ENCODE peak calls at places on chromosomes 13 and 19, in nine cellular contexts. X is Peyer's patch; B is lower lobe of right lung; J is NT2/D1; M is heart left ventricle; E is CD4-positive, CD25-positive, alpha-beta regulatory T cell; N is SJCRH30; Q is left ventricle myocardium inferior; G is right lobe of liver. P is an unnamed sample.

GRCh38 chr19:36719687-36720556 is 32.5 kb downstream of the ZNF567 start:
- DNase-seq in X (no peak), B (no peak), J (no peak), M (no peak), E (no peak), N (no peak), Q (no peak), G (no peak), P (no peak)

GRCh38 chr13:45921337-45921736 is 69.8 kb upstream of the SIAH3 start:
- DNase-seq in X (no peak), B (no peak), J (no peak), M (no peak), E (no peak), N (no peak), Q (no peak), G (no peak), P (no peak)

GRCh38 chr19:38015216-38015615 is 108.2 kb downstream of the SIPA1L3 start:
- DNase-seq in X (no peak), B (no peak), J (no peak), M (no peak), E (no peak), N (no peak), Q (no peak), G (no peak), P (no peak)

GRCh38 chr13:112689498-112690241 is at the start of gene ATP11A:
- DNase-seq in X (peak), B (peak), J (peak), M (peak), E (peak), N (peak), Q (peak), G (peak), P (peak)

GRCh38 chr13:66210677-66211076 is 1019.5 kb downstream of the PCDH9 start:
- DNase-seq in X (no peak), B (no peak), J (no peak), M (no peak), E (no peak), N (no peak), Q (no peak), G (no peak), P (peak)

GRCh38 chr19:12733369-12733896 is 1.1 kb downstream of the TRIR start:
- DNase-seq in X (no peak), B (no peak), J (no peak), M (no peak), E (peak), N (peak), Q (no peak), G (peak), P (no peak)

GRCh38 chr19:38975214-38975860 is at the start of gene FBXO17:
- DNase-seq in X (peak), B (peak), J (no peak), M (peak), E (no peak), N (peak), Q (peak), G (peak), P (no peak)

GRCh38 chr13:43220873-43221578 is 197.6 kb downstream of the DNAJC15 start:
- DNase-seq in X (no peak), B (no peak), J (no peak), M (no peak), E (no peak), N (no peak), Q (no peak), G (no peak), P (no peak)

GRCh38 chr19:17001603-17002183 is 24.9 kb downstream of the CPAMD8 start:
- DNase-seq in X (no peak), B (no peak), J (no peak), M (peak), E (peak), N (no peak), Q (no peak), G (no peak), P (no peak)

DNA sequence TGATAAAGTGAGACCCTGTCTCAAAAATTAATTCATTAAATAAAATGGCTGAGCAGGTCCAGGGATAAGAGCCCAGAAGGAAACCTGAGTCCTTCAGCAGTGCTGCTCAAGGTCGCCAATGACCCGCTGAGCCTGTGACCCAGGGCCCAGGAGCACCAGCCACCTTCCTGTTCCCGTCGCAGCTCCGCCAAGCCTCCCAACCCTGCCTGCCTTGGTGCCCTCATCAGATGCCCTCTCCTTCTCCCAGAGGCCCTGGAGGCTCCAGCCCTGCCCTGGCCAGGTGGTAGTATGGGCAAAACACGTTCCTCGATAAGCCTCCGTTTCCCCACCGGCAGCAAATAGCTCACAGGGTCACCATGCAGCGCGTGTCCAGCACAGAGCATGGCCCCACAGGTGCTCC is 2.6 kb downstream of the REXO1 start:
- DNase-seq in X (no peak), B (no peak), J (no peak), M (no peak), E (no peak), N (no peak), Q (no peak), G (no peak), P (no peak)
- H3K4me3 ChIP-seq in X (no peak), B (peak), J (no peak), M (no peak), E (no peak), N (no peak), Q (peak), G (no peak), P (no peak)

DNA sequence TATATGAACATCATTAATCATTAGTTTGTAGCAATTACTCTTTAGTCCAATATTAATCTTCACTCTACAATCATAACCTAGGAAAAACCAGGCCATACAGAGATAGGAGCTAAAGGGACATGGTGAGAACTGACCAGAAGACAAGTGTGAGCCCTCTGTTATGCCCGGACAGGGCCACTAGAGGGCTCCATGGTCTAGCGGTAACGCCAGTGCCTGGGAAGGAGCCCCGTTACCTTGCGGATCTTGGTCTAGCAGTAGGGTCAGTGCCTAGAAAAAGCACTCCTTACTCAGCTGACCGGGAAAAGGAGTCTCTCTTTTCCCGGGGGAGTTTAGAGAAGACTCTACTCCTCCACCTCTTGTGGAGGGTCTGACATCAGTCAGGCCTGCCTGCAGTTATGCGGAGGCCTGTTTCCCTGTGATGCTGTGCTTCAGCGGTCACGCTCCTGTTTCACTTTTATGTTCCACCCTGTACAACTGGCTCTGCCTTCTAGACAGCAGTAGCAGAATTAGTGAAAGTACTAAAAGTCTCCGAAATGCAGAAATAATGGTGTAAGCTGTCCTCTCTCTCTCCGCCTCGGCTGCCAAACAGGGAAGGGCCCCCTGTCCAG is 13.8 kb downstream of the OR7D4 start:
- DNase-seq in X (peak), B (peak), J (peak), M (peak), E (peak), N (peak), Q (peak), G (peak), P (peak)
- H3K4me3 ChIP-seq in X (peak), B (peak), J (no peak), M (peak), E (peak), N (no peak), Q (peak), G (no peak), P (peak)

GRCh38 chr13:110336681-110337080 is 29.6 kb downstream of the COL4A2 start:
- DNase-seq in X (no peak), B (no peak), J (no peak), M (no peak), E (no peak), N (no peak), Q (no peak), G (no peak), P (no peak)

GRCh38 chr13:110339975-110340550 is 33.0 kb downstream of the COL4A2 start:
- DNase-seq in X (no peak), B (no peak), J (no peak), M (no peak), E (no peak), N (no peak), Q (no peak), G (no peak), P (no peak)

GRCh38 chr13:110337287-110337686 is 30.2 kb downstream of the COL4A2 start:
- DNase-seq in X (no peak), B (no peak), J (no peak), M (no peak), E (no peak), N (no peak), Q (no peak), G (no peak), P (no peak)

GRCh38 chr13:110339263-110339662 is 32.2 kb downstream of the COL4A2 start:
- DNase-seq in X (no peak), B (no peak), J (no peak), M (no peak), E (no peak), N (no peak), Q (no peak), G (no peak), P (no peak)

GRCh38 chr13:110338441-110339101 is 31.5 kb downstream of the COL4A2 start:
- DNase-seq in X (no peak), B (no peak), J (no peak), M (peak), E (no peak), N (no peak), Q (peak), G (no peak), P (peak)
- H3K4me3 ChIP-seq in X (no peak), B (no peak), J (no peak), M (no peak), E (no peak), N (no peak), Q (no peak), G (no peak), P (no peak)

DNA sequence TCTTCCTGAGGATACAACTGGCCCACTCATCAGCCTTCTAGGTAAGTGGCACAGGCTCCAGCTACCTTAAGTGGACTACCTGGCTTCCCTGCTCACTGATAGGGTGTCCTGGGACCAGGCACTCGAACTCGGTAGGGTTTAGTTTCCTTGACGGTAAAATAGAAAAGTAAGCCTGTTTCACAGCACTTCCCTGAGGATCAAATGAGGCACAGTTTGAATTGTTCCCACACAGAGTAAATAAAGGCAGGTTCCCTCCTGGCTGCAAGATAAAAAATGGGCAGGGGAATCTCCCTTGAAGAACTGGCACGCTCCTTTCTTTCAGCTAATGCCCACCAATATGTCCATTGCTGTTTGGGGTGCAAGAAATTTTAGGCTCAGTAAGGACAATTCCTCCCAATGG is 1.1 kb upstream of the FAM124A start:
- DNase-seq in X (no peak), B (no peak), J (no peak), M (no peak), E (no peak), N (no peak), Q (no peak), G (no peak), P (no peak)
- H3K4me3 ChIP-seq in X (no peak), B (no peak), J (no peak), M (no peak), E (no peak), N (no peak), Q (no peak), G (no peak), P (no peak)

GRCh38 chr19:48325265-48325910 is at the start of gene EMP3:
- DNase-seq in X (peak), B (peak), J (peak), M (peak), E (peak), N (peak), Q (peak), G (peak), P (peak)
- H3K4me3 ChIP-seq in X (peak), B (peak), J (peak), M (peak), E (peak), N (peak), Q (peak), G (peak), P (peak)

GRCh38 chr13:83879431-83880171 is 2.7 kb downstream of the SLITRK1 start:
- DNase-seq in X (no peak), B (no peak), J (no peak), M (no peak), E (no peak), N (no peak), Q (no peak), G (no peak), P (no peak)
- H3K4me3 ChIP-seq in X (no peak), B (no peak), J (no peak), M (no peak), E (no peak), N (no peak), Q (peak), G (no peak), P (peak)

DNA sequence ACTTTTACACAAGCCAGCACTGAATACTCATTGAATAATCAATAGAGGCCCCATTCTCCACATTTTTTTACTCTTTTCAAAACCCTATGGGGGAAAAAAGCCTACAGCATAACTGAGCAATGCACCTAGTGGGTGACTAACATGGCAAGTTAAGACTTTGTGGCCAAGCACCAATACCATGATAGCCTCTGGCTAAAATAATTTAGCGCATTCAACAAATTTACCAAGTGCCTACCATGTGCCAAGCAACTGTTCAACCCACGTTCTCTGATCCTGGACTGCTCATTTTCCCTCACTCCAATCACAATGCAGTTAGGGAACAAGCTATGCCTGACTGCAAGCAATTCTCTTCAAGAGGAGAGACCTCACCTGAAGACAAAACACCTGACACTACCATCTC is 3.0 kb downstream of the ANKRD10 start:
- DNase-seq in X (no peak), B (no peak), J (no peak), M (no peak), E (no peak), N (no peak), Q (no peak), G (no peak), P (no peak)
- H3K4me3 ChIP-seq in X (peak), B (peak), J (no peak), M (peak), E (peak), N (no peak), Q (peak), G (no peak), P (no peak)

P was measured in BJ.